ENCODE peak calls at places on chromosomes 16 and 17, in four cellular contexts. R is K562, A is WTC11, I is H1. C is an unnamed sample.

GRCh38 chr17:50444841-50445715 is 19.1 kb downstream of the ACSF2 start:
- DNase-seq in R (no peak), A (no peak), I (no peak), C (no peak)

GRCh38 chr16:69276143-69277115 is 34.7 kb upstream of the VPS4A start:
- DNase-seq in R (no peak), A (no peak), I (no peak), C (peak)

GRCh38 chr17:4956493-4957061 is 5.7 kb downstream of the ENO3 start:
- DNase-seq in R (no peak), A (peak), I (no peak), C (no peak)

GRCh38 chr17:50198026-50198669 is 3.3 kb downstream of the COL1A1 start:
- DNase-seq in R (peak), A (peak), I (no peak), C (peak)

GRCh38 chr17:43608313-43608712 is 53.4 kb downstream of the MEOX1 start:
- DNase-seq in R (no peak), A (no peak), I (no peak), C (no peak)

GRCh38 chr17:38994026-38994425 is 26.8 kb upstream of the FBXO47 start:
- DNase-seq in R (no peak), A (no peak), I (no peak), C (no peak)

GRCh38 chr17:49114703-49115102 is 17.9 kb upstream of the B4GALNT2 start:
- DNase-seq in R (no peak), A (no peak), I (no peak), C (no peak)

GRCh38 chr16:73082608-73083007 is 34.7 kb upstream of the ZFHX3 start:
- DNase-seq in R (no peak), A (no peak), I (no peak), C (no peak)

GRCh38 chr16:30747331-30747730 is 894 bp upstream of the PHKG2 start:
- DNase-seq in R (no peak), A (no peak), I (no peak), C (no peak)

GRCh38 chr16:27273670-27274522 is 5.3 kb upstream of the NSMCE1 start:
- DNase-seq in R (no peak), A (no peak), I (no peak), C (no peak)

GRCh38 chr17:82832881-82833475 is 6.8 kb downstream of the ZNF750 start:
- DNase-seq in R (no peak), A (no peak), I (no peak), C (no peak)

GRCh38 chr17:8628609-8629169 is 1.8 kb downstream of the MYH10 start:
- DNase-seq in R (peak), A (no peak), I (no peak), C (peak)

GRCh38 chr16:76490240-76490639 is 213.0 kb downstream of the CNTNAP4 start:
- DNase-seq in R (no peak), A (no peak), I (no peak), C (peak)

GRCh38 chr17:48505788-48506187 is 25.0 kb downstream of the HOXB1 start:
- DNase-seq in R (peak), A (no peak), I (no peak), C (no peak)

DNA sequence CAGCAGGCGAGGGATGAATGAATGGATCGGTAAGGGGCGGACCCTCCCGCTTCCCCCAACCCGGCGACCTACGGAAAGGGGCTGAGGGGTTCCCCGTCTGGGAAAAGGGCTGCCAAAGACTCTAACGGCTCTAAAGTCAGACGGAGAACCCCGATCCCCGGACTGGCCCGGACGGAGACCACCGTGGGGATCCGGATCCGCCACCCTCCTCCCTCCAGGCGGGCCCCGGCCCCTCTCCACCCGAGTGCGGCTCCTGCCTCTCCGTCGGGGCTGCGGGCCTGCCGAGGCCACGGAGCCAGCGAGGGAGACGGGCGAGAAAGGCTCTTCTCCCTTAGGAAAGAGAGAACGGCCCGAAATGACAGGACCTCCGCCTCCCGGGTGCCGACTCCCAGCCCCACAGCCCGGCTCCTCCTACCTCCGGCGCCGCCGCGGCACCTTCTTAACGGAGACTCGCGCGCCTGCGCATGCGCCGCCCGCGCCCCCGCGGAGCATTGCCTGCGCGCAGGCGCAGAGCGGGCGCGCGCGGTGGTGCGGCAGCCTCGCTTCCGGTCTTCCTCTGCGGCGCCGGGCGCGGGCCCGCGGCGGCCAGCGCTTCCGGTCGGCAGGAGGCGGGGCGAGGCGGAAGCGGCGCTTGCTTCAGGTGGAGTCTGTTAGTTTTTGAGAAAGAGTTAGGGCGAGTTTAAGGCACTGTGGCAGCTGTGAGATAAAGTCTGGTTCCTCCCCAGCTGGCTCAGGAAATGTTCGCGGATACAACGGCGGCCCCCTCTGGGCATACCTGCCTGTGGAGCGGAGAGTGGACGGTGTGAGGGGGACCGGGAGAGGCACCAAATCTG is at the start of gene SLX4:
- DNase-seq in R (peak), A (peak), I (peak), C (peak)
- TF ChIP-seq TEAD4 in R (no peak), A (no peak), I (no peak), C (no peak)

GRCh38 chr17:68600881-68601564 is at the start of gene FAM20A:
- DNase-seq in R (no peak), A (peak), I (no peak), C (peak)
- TF ChIP-seq TEAD4 in R (no peak), A (no peak), I (no peak), C (no peak)

DNA sequence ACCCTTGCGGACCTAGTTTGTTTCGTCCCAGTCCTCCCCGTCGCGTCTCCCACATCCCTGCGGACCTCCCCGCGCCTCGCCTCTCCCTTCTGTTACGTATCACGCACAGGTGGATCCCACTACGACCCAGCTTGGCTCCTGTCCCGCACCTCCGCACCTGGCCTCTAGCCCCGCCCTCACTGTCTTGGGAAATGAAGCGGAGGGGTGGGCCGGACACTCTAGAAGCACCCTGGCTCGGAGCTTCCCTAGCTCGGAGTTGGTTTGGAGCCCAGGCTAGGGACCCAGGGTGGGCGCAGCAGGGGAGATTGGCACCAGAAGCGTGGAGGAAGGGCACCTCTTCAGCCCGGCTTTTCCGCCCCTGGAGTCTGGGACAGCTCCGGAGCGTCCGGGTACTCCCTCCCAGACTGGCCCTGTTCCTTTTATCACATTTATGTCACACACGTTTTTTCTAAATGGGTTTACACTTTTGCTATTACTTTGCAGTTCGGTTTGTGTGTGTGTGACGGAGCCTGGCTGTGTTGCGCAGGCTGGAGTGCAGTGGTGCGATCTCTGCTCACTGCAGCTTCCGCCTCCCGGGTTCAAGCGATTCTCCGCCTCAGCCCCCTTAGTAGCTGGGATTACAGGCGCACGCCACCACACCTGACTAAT is 1.4 kb upstream of the CEMP1 start:
- DNase-seq in R (peak), A (peak), I (no peak), C (peak)
- TF ChIP-seq TEAD4 in R (no peak), A (no peak), I (no peak), C (no peak)

GRCh38 chr17:3935140-3935542 is 18.9 kb upstream of the P2RX1 start:
- DNase-seq in R (peak), A (peak), I (peak), C (peak)
- TF ChIP-seq TEAD4 in R (no peak), A (no peak), I (no peak), C (no peak)

DNA sequence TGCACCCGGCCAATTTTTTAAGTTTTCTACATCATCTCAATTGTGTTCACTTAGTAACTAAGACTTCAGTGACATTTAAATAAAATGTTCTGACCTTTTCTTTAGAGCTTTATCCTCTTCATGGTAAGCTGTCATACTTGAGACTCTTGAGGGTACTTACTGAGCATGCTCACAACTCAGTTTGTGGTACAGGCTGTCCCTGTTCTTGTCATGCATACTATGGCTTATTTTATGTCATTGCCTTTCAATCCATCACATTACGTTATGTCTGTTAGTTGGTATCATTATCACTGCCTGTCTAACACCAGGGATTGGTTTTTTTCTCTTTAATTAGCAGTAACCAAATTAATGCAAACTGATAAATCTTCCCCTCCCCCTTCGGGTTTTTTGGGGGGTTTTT is 41.9 kb upstream of the RHBDL3 start:
- DNase-seq in R (no peak), A (no peak), I (no peak), C (no peak)
- TF ChIP-seq TEAD4 in R (no peak), A (no peak), I (no peak), C (no peak)

GRCh38 chr17:56812971-56813388 is 20.7 kb downstream of the C17orf67 start:
- DNase-seq in R (no peak), A (no peak), I (no peak), C (peak)
- TF ChIP-seq TEAD4 in R (no peak), A (no peak), I (no peak), C (no peak)

GRCh38 chr16:57608462-57609113 is 19.8 kb upstream of the ADGRG1 start:
- DNase-seq in R (no peak), A (no peak), I (no peak), C (no peak)
- TF ChIP-seq TEAD4 in R (no peak), A (no peak), I (no peak), C (no peak)

GRCh38 chr16:55510185-55510805 is 1.4 kb downstream of the LPCAT2 start:
- DNase-seq in R (no peak), A (no peak), I (no peak), C (no peak)

GRCh38 chr16:55506708-55507107 is 2.2 kb upstream of the LPCAT2 start:
- DNase-seq in R (no peak), A (no peak), I (no peak), C (no peak)

GRCh38 chr16:55506083-55506482 is 2.8 kb upstream of the LPCAT2 start:
- DNase-seq in R (no peak), A (no peak), I (no peak), C (no peak)

GRCh38 chr16:55508271-55508921 is 476 bp upstream of the LPCAT2 start:
- DNase-seq in R (peak), A (no peak), I (no peak), C (no peak)

GRCh38 chr16:55508941-55509920 is at the start of gene LPCAT2:
- DNase-seq in R (peak), A (peak), I (peak), C (peak)
- TF ChIP-seq TEAD4 in R (no peak), A (no peak), I (no peak), C (no peak)

C was measured in SK-N-SH.